ENCODE peak calls at places on chromosomes 4 and X, in six cellular contexts. One of them, this sample, is unnamed.

GRCh38 chr4:142705820-142706219 is 140.3 kb downstream of the INPP4B start:
- DNase-seq in IMR-90: no peak
- DNase-seq in mesendoderm: no peak
- DNase-seq in H1: no peak
- DNase-seq in mesenchymal stem cell: no peak
- DNase-seq in H9: no peak
- DNase-seq in this sample: no peak

GRCh38 chrX:65997978-65998717 is 41.7 kb downstream of the VSIG4 start:
- DNase-seq in IMR-90: no peak
- DNase-seq in mesendoderm: no peak
- DNase-seq in H1: no peak
- DNase-seq in mesenchymal stem cell: no peak
- DNase-seq in H9: no peak
- DNase-seq in this sample: no peak

GRCh38 chr4:156948133-156948532 is 23.5 kb downstream of the PDGFC start:
- DNase-seq in IMR-90: no peak
- DNase-seq in mesendoderm: no peak
- DNase-seq in H1: no peak
- DNase-seq in mesenchymal stem cell: no peak
- DNase-seq in H9: no peak
- DNase-seq in this sample: no peak

GRCh38 chrX:140765043-140765784 is 55.7 kb downstream of the LINC00632 start:
- DNase-seq in IMR-90: peak
- DNase-seq in mesendoderm: peak
- DNase-seq in H1: no peak
- DNase-seq in mesenchymal stem cell: peak
- DNase-seq in H9: no peak
- DNase-seq in this sample: no peak

GRCh38 chr4:80171251-80171650 is 26.1 kb upstream of the PRDM8 start:
- DNase-seq in IMR-90: peak
- DNase-seq in mesendoderm: peak
- DNase-seq in H1: no peak
- DNase-seq in mesenchymal stem cell: peak
- DNase-seq in H9: no peak
- DNase-seq in this sample: no peak

GRCh38 chr4:41443340-41444079 is 94.4 kb upstream of the LIMCH1 start:
- DNase-seq in IMR-90: no peak
- DNase-seq in mesendoderm: no peak
- DNase-seq in H1: no peak
- DNase-seq in mesenchymal stem cell: no peak
- DNase-seq in H9: no peak
- DNase-seq in this sample: no peak

GRCh38 chr4:76689079-76689817 is 208.7 kb downstream of the SOWAHB start:
- DNase-seq in IMR-90: peak
- DNase-seq in mesendoderm: peak
- DNase-seq in H1: no peak
- DNase-seq in mesenchymal stem cell: peak
- DNase-seq in H9: peak
- DNase-seq in this sample: peak

GRCh38 chr4:145154573-145154972 is 25.8 kb downstream of the OTUD4 start:
- DNase-seq in IMR-90: peak
- DNase-seq in mesendoderm: peak
- DNase-seq in H1: no peak
- DNase-seq in mesenchymal stem cell: peak
- DNase-seq in H9: no peak
- DNase-seq in this sample: no peak

GRCh38 chr4:143348233-143349077 is 11.8 kb downstream of the GAB1 start:
- DNase-seq in IMR-90: no peak
- DNase-seq in mesendoderm: no peak
- DNase-seq in H1: no peak
- DNase-seq in mesenchymal stem cell: no peak
- DNase-seq in H9: no peak
- DNase-seq in this sample: no peak

GRCh38 chr4:111628437-111628836 is 516.8 kb upstream of the FAM241A start:
- DNase-seq in IMR-90: no peak
- DNase-seq in mesendoderm: no peak
- DNase-seq in H1: no peak
- DNase-seq in mesenchymal stem cell: no peak
- DNase-seq in H9: no peak
- DNase-seq in this sample: no peak

GRCh38 chr4:92012899-92013867 is 290.6 kb upstream of the GRID2 start:
- DNase-seq in IMR-90: no peak
- DNase-seq in mesendoderm: peak
- DNase-seq in H1: peak
- DNase-seq in mesenchymal stem cell: no peak
- DNase-seq in H9: peak
- DNase-seq in this sample: no peak

GRCh38 chr4:84753318-84753972 is 170.5 kb downstream of the CDS1 start:
- DNase-seq in IMR-90: no peak
- DNase-seq in mesendoderm: no peak
- DNase-seq in H1: no peak
- DNase-seq in mesenchymal stem cell: no peak
- DNase-seq in H9: no peak
- DNase-seq in this sample: no peak

GRCh38 chr4:158255727-158256324 is 45.5 kb downstream of the TMEM144 start:
- DNase-seq in IMR-90: peak
- DNase-seq in mesendoderm: peak
- DNase-seq in H1: no peak
- DNase-seq in mesenchymal stem cell: peak
- DNase-seq in H9: no peak
- DNase-seq in this sample: peak

GRCh38 chr4:3423952-3424351 is 17.8 kb upstream of the HGFAC start:
- DNase-seq in IMR-90: no peak
- DNase-seq in mesendoderm: no peak
- DNase-seq in H1: no peak
- DNase-seq in mesenchymal stem cell: no peak
- DNase-seq in H9: no peak
- DNase-seq in this sample: no peak

GRCh38 chr4:109238746-109239145 is 63.7 kb downstream of the COL25A1 start:
- DNase-seq in IMR-90: no peak
- DNase-seq in mesendoderm: no peak
- DNase-seq in H1: no peak
- DNase-seq in mesenchymal stem cell: no peak
- DNase-seq in H9: no peak
- DNase-seq in this sample: no peak

GRCh38 chr4:168388890-168389289 is 70.3 kb upstream of the DDX60 start:
- DNase-seq in IMR-90: peak
- DNase-seq in mesendoderm: no peak
- DNase-seq in H1: no peak
- DNase-seq in mesenchymal stem cell: peak
- DNase-seq in H9: no peak
- DNase-seq in this sample: no peak

GRCh38 chr4:105858466-105859040 is 36.7 kb upstream of the NPNT start:
- DNase-seq in IMR-90: no peak
- DNase-seq in mesendoderm: no peak
- DNase-seq in H1: no peak
- DNase-seq in mesenchymal stem cell: no peak
- DNase-seq in H9: no peak
- DNase-seq in this sample: no peak

GRCh38 chrX:39795591-39795990 is 302.2 kb downstream of the BCOR start:
- DNase-seq in IMR-90: no peak
- DNase-seq in mesendoderm: no peak
- DNase-seq in H1: no peak
- DNase-seq in mesenchymal stem cell: no peak
- DNase-seq in H9: no peak
- DNase-seq in this sample: no peak

GRCh38 chr4:121690001-121690400 is 6.8 kb downstream of the ANXA5 start:
- DNase-seq in IMR-90: peak
- DNase-seq in mesendoderm: no peak
- DNase-seq in H1: no peak
- DNase-seq in mesenchymal stem cell: peak
- DNase-seq in H9: no peak
- DNase-seq in this sample: no peak

GRCh38 chr4:109552240-109552639 is 7.8 kb upstream of the MCUB start:
- DNase-seq in IMR-90: no peak
- DNase-seq in mesendoderm: no peak
- DNase-seq in H1: no peak
- DNase-seq in mesenchymal stem cell: no peak
- DNase-seq in H9: no peak
- DNase-seq in this sample: no peak

GRCh38 chrX:39445336-39445735 is 644.1 kb downstream of the MID1IP1 start:
- DNase-seq in IMR-90: no peak
- DNase-seq in mesendoderm: peak
- DNase-seq in H1: no peak
- DNase-seq in mesenchymal stem cell: no peak
- DNase-seq in H9: peak
- DNase-seq in this sample: no peak

GRCh38 chr4:6426571-6427438 is 45.6 kb downstream of the PPP2R2C start:
- DNase-seq in IMR-90: no peak
- DNase-seq in mesendoderm: no peak
- DNase-seq in H1: no peak
- DNase-seq in mesenchymal stem cell: no peak
- DNase-seq in H9: no peak
- DNase-seq in this sample: no peak

GRCh38 chr4:7427326-7428260 is 7.1 kb downstream of the PSAPL1 start:
- DNase-seq in IMR-90: no peak
- DNase-seq in mesendoderm: no peak
- DNase-seq in H1: no peak
- DNase-seq in mesenchymal stem cell: no peak
- DNase-seq in H9: peak
- DNase-seq in this sample: no peak

GRCh38 chr4:118765399-118765798 is 70.5 kb downstream of the SEC24D start:
- DNase-seq in IMR-90: peak
- DNase-seq in mesendoderm: no peak
- DNase-seq in H1: no peak
- DNase-seq in mesenchymal stem cell: peak
- DNase-seq in H9: no peak
- DNase-seq in this sample: no peak

GRCh38 chrX:24463077-24463476 is 2.0 kb upstream of the PDK3 start:
- DNase-seq in IMR-90: no peak
- DNase-seq in mesendoderm: no peak
- DNase-seq in H1: no peak
- DNase-seq in mesenchymal stem cell: no peak
- DNase-seq in H9: no peak
- DNase-seq in this sample: no peak

GRCh38 chr4:7294176-7294756 is 101.9 kb downstream of the SORCS2 start:
- DNase-seq in IMR-90: no peak
- DNase-seq in mesendoderm: no peak
- DNase-seq in H1: no peak
- DNase-seq in mesenchymal stem cell: no peak
- DNase-seq in H9: no peak
- DNase-seq in this sample: no peak

GRCh38 chr4:51825341-51825740 is 17.6 kb upstream of the DCUN1D4 start:
- DNase-seq in IMR-90: no peak
- DNase-seq in mesendoderm: no peak
- DNase-seq in H1: no peak
- DNase-seq in mesenchymal stem cell: no peak
- DNase-seq in H9: no peak
- DNase-seq in this sample: no peak

GRCh38 chr4:118076958-118077766 is 42.9 kb downstream of the NDST3 start:
- DNase-seq in IMR-90: peak
- DNase-seq in mesendoderm: peak
- DNase-seq in H1: no peak
- DNase-seq in mesenchymal stem cell: peak
- DNase-seq in H9: peak
- DNase-seq in this sample: no peak

GRCh38 chr4:168524006-168524405 is 27.2 kb downstream of the PALLD start:
- DNase-seq in IMR-90: peak
- DNase-seq in mesendoderm: no peak
- DNase-seq in H1: no peak
- DNase-seq in mesenchymal stem cell: peak
- DNase-seq in H9: no peak
- DNase-seq in this sample: no peak

DNA sequence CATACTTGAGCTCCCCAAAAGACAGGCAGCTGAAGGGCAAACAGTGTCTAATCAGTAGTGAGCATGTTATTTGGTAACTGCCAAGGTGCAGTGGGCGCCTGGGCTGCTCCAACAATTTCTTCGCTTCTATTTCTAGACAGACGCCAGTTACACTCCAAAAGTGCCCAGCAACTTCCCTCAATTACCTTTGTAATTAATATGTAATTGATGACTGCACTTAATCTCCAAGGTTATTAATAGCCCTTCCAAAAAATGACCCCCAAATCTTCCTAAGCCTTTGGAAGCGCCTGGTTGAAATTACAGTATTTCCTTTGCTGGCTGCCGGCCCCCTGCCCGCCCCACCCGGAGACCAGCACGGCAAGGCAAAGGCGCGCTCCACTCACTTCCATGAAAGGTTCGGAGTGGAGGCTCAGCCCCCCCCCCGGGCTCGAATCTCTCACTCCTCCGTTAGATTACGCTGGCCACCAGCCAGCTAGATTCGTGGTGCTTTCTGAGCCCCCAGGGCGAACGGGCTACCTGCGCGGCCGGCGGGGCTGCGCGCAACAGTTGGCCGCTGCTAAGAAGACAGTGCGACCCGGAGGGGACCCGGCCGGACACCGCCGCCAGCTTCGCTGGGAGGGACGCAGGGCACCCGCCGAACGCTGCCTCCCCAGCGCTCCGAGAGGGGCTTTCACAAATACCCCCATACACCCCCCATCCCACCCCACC is 1.9 kb downstream of the GPC4 start:
- DNase-seq in IMR-90: no peak
- DNase-seq in mesendoderm: no peak
- DNase-seq in H1: no peak
- DNase-seq in mesenchymal stem cell: no peak
- DNase-seq in H9: no peak
- DNase-seq in this sample: no peak
- H3K4ac ChIP-seq in IMR-90: no peak
- H3K4ac ChIP-seq in mesendoderm: peak
- H3K4ac ChIP-seq in H1: no peak
- H3K4ac ChIP-seq in mesenchymal stem cell: no peak
- H3K4ac ChIP-seq in H9: no peak
- H3K4ac ChIP-seq in this sample: no peak

GRCh38 chr4:97924341-97924958 is 218.8 kb downstream of the STPG2 start:
- DNase-seq in IMR-90: no peak
- DNase-seq in mesendoderm: no peak
- DNase-seq in H1: no peak
- DNase-seq in mesenchymal stem cell: no peak
- DNase-seq in H9: no peak
- DNase-seq in this sample: no peak
- H2BK15ac ChIP-seq in IMR-90: no peak
- H2BK15ac ChIP-seq in mesendoderm: no peak
- H2BK15ac ChIP-seq in H1: no peak
- H2BK15ac ChIP-seq in mesenchymal stem cell: no peak
- H2BK15ac ChIP-seq in H9: no peak
- H2BK15ac ChIP-seq in this sample: no peak

GRCh38 chrX:119687661-119688413 is 5.1 kb downstream of the SEPTIN6 start:
- DNase-seq in IMR-90: no peak
- DNase-seq in mesendoderm: no peak
- DNase-seq in H1: no peak
- DNase-seq in mesenchymal stem cell: no peak
- DNase-seq in H9: no peak
- DNase-seq in this sample: no peak
- H2BK5ac ChIP-seq in IMR-90: no peak
- H2BK5ac ChIP-seq in mesendoderm: no peak
- H2BK5ac ChIP-seq in H1: no peak
- H2BK5ac ChIP-seq in mesenchymal stem cell: no peak
- H2BK5ac ChIP-seq in H9: no peak
- H2BK5ac ChIP-seq in this sample: no peak

DNA sequence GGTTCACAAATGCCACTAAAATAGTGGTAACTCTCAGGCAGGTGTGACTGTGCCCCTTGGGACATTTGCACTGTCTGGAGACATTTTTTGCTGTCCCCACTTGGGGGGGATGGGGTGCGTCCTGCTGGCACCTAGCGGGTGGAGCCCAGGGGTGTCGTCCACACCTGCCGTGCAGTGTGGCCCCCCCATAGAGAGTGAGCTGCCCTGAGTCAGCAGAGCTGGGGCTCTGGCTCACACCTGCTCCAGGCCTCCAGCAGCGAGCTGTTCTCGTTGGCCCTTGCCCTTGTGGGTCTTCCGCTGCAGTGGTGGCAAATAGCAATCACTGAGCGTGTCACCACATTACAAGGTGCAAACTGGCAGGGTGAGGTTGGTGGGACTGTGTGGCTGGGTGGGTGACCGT is 64.6 kb downstream of the CLDN34 start:
- DNase-seq in IMR-90: no peak
- DNase-seq in mesendoderm: no peak
- DNase-seq in H1: no peak
- DNase-seq in mesenchymal stem cell: no peak
- DNase-seq in H9: no peak
- DNase-seq in this sample: no peak
- H3K4ac ChIP-seq in IMR-90: peak
- H3K4ac ChIP-seq in mesendoderm: no peak
- H3K4ac ChIP-seq in H1: no peak
- H3K4ac ChIP-seq in mesenchymal stem cell: no peak
- H3K4ac ChIP-seq in H9: no peak
- H3K4ac ChIP-seq in this sample: no peak